ENCODE peak calls at places on chromosomes 12 and 14, in six cellular contexts. One of them, this sample, is unnamed.

GRCh38 chr12:26197832-26198231 is 2.5 kb downstream of the SSPN start:
- DNase-seq in GM04504: no peak
- DNase-seq in stimulated activated CD4-positive, alpha-beta T cell treated with anti-CD3 and anti-CD28 coated beads, Interleukin-15, amount 100 ng/mL, for 24 hours: no peak
- DNase-seq in CD4-positive, alpha-beta T cell: no peak
- DNase-seq in ACHN: no peak
- DNase-seq in activated T-cell treated with anti-CD3 and anti-CD28 coated beads for 1 hour: no peak
- DNase-seq in this sample: no peak

GRCh38 chr12:6241495-6241894 is 41.3 kb downstream of the CD9 start:
- DNase-seq in GM04504: no peak
- DNase-seq in stimulated activated CD4-positive, alpha-beta T cell treated with anti-CD3 and anti-CD28 coated beads, Interleukin-15, amount 100 ng/mL, for 24 hours: no peak
- DNase-seq in CD4-positive, alpha-beta T cell: no peak
- DNase-seq in ACHN: no peak
- DNase-seq in activated T-cell treated with anti-CD3 and anti-CD28 coated beads for 1 hour: no peak
- DNase-seq in this sample: no peak

GRCh38 chr14:68811161-68811560 is 18.3 kb upstream of the ZFP36L1 start:
- DNase-seq in GM04504: no peak
- DNase-seq in stimulated activated CD4-positive, alpha-beta T cell treated with anti-CD3 and anti-CD28 coated beads, Interleukin-15, amount 100 ng/mL, for 24 hours: no peak
- DNase-seq in CD4-positive, alpha-beta T cell: no peak
- DNase-seq in ACHN: no peak
- DNase-seq in activated T-cell treated with anti-CD3 and anti-CD28 coated beads for 1 hour: no peak
- DNase-seq in this sample: no peak

GRCh38 chr12:126998747-126999285 is 1268.2 kb upstream of the TMEM132C start:
- DNase-seq in GM04504: no peak
- DNase-seq in stimulated activated CD4-positive, alpha-beta T cell treated with anti-CD3 and anti-CD28 coated beads, Interleukin-15, amount 100 ng/mL, for 24 hours: no peak
- DNase-seq in CD4-positive, alpha-beta T cell: no peak
- DNase-seq in ACHN: no peak
- DNase-seq in activated T-cell treated with anti-CD3 and anti-CD28 coated beads for 1 hour: no peak
- DNase-seq in this sample: no peak

GRCh38 chr14:96617635-96618034 is 115.5 kb downstream of the PAPOLA start:
- DNase-seq in GM04504: no peak
- DNase-seq in stimulated activated CD4-positive, alpha-beta T cell treated with anti-CD3 and anti-CD28 coated beads, Interleukin-15, amount 100 ng/mL, for 24 hours: no peak
- DNase-seq in CD4-positive, alpha-beta T cell: no peak
- DNase-seq in ACHN: no peak
- DNase-seq in activated T-cell treated with anti-CD3 and anti-CD28 coated beads for 1 hour: no peak
- DNase-seq in this sample: no peak

GRCh38 chr14:34258318-34258717 is 203.7 kb downstream of the SPTSSA start:
- DNase-seq in GM04504: no peak
- DNase-seq in stimulated activated CD4-positive, alpha-beta T cell treated with anti-CD3 and anti-CD28 coated beads, Interleukin-15, amount 100 ng/mL, for 24 hours: no peak
- DNase-seq in CD4-positive, alpha-beta T cell: no peak
- DNase-seq in ACHN: no peak
- DNase-seq in activated T-cell treated with anti-CD3 and anti-CD28 coated beads for 1 hour: no peak
- DNase-seq in this sample: no peak

GRCh38 chr14:57390806-57391562 is 598 bp downstream of the NAA30 start:
- DNase-seq in GM04504: peak; percentile 12
- DNase-seq in stimulated activated CD4-positive, alpha-beta T cell treated with anti-CD3 and anti-CD28 coated beads, Interleukin-15, amount 100 ng/mL, for 24 hours: peak; percentile 49
- DNase-seq in CD4-positive, alpha-beta T cell: peak; percentile 28
- DNase-seq in ACHN: peak; percentile 25
- DNase-seq in activated T-cell treated with anti-CD3 and anti-CD28 coated beads for 1 hour: peak; percentile 16
- DNase-seq in this sample: no peak

GRCh38 chr14:30339311-30339901 is 219.6 kb upstream of the G2E3 start:
- DNase-seq in GM04504: no peak
- DNase-seq in stimulated activated CD4-positive, alpha-beta T cell treated with anti-CD3 and anti-CD28 coated beads, Interleukin-15, amount 100 ng/mL, for 24 hours: no peak
- DNase-seq in CD4-positive, alpha-beta T cell: no peak
- DNase-seq in ACHN: no peak
- DNase-seq in activated T-cell treated with anti-CD3 and anti-CD28 coated beads for 1 hour: no peak
- DNase-seq in this sample: no peak

GRCh38 chr14:39276579-39277114 is 42.9 kb downstream of the MIA2 start:
- DNase-seq in GM04504: no peak
- DNase-seq in stimulated activated CD4-positive, alpha-beta T cell treated with anti-CD3 and anti-CD28 coated beads, Interleukin-15, amount 100 ng/mL, for 24 hours: no peak
- DNase-seq in CD4-positive, alpha-beta T cell: no peak
- DNase-seq in ACHN: no peak
- DNase-seq in activated T-cell treated with anti-CD3 and anti-CD28 coated beads for 1 hour: no peak
- DNase-seq in this sample: no peak

GRCh38 chr12:56947633-56948535 is 9.5 kb downstream of the RDH16 start:
- DNase-seq in GM04504: no peak
- DNase-seq in stimulated activated CD4-positive, alpha-beta T cell treated with anti-CD3 and anti-CD28 coated beads, Interleukin-15, amount 100 ng/mL, for 24 hours: no peak
- DNase-seq in CD4-positive, alpha-beta T cell: no peak
- DNase-seq in ACHN: peak; percentile 30
- DNase-seq in activated T-cell treated with anti-CD3 and anti-CD28 coated beads for 1 hour: no peak
- DNase-seq in this sample: no peak

GRCh38 chr14:64137657-64138290 is 156.4 kb downstream of the ESR2 start:
- DNase-seq in GM04504: no peak
- DNase-seq in stimulated activated CD4-positive, alpha-beta T cell treated with anti-CD3 and anti-CD28 coated beads, Interleukin-15, amount 100 ng/mL, for 24 hours: no peak
- DNase-seq in CD4-positive, alpha-beta T cell: no peak
- DNase-seq in ACHN: peak; percentile 6
- DNase-seq in activated T-cell treated with anti-CD3 and anti-CD28 coated beads for 1 hour: no peak
- DNase-seq in this sample: no peak

GRCh38 chr12:89971880-89972279 is 263.2 kb upstream of the ATP2B1 start:
- DNase-seq in GM04504: no peak
- DNase-seq in stimulated activated CD4-positive, alpha-beta T cell treated with anti-CD3 and anti-CD28 coated beads, Interleukin-15, amount 100 ng/mL, for 24 hours: no peak
- DNase-seq in CD4-positive, alpha-beta T cell: no peak
- DNase-seq in ACHN: no peak
- DNase-seq in activated T-cell treated with anti-CD3 and anti-CD28 coated beads for 1 hour: no peak
- DNase-seq in this sample: no peak

GRCh38 chr14:55782166-55782565 is 202.2 kb downstream of the KTN1 start:
- DNase-seq in GM04504: no peak
- DNase-seq in stimulated activated CD4-positive, alpha-beta T cell treated with anti-CD3 and anti-CD28 coated beads, Interleukin-15, amount 100 ng/mL, for 24 hours: no peak
- DNase-seq in CD4-positive, alpha-beta T cell: no peak
- DNase-seq in ACHN: no peak
- DNase-seq in activated T-cell treated with anti-CD3 and anti-CD28 coated beads for 1 hour: no peak
- DNase-seq in this sample: no peak

GRCh38 chr12:74412607-74413230 is 124.9 kb upstream of the ATXN7L3B start:
- DNase-seq in GM04504: no peak
- DNase-seq in stimulated activated CD4-positive, alpha-beta T cell treated with anti-CD3 and anti-CD28 coated beads, Interleukin-15, amount 100 ng/mL, for 24 hours: no peak
- DNase-seq in CD4-positive, alpha-beta T cell: no peak
- DNase-seq in ACHN: peak; percentile 57
- DNase-seq in activated T-cell treated with anti-CD3 and anti-CD28 coated beads for 1 hour: no peak
- DNase-seq in this sample: no peak

GRCh38 chr14:37129047-37129446 is 43.4 kb downstream of the SLC25A21 start:
- DNase-seq in GM04504: no peak
- DNase-seq in stimulated activated CD4-positive, alpha-beta T cell treated with anti-CD3 and anti-CD28 coated beads, Interleukin-15, amount 100 ng/mL, for 24 hours: no peak
- DNase-seq in CD4-positive, alpha-beta T cell: no peak
- DNase-seq in ACHN: no peak
- DNase-seq in activated T-cell treated with anti-CD3 and anti-CD28 coated beads for 1 hour: no peak
- DNase-seq in this sample: no peak

GRCh38 chr12:40107803-40108620 is 2.1 kb upstream of the SLC2A13 start:
- DNase-seq in GM04504: no peak
- DNase-seq in stimulated activated CD4-positive, alpha-beta T cell treated with anti-CD3 and anti-CD28 coated beads, Interleukin-15, amount 100 ng/mL, for 24 hours: peak; percentile 66
- DNase-seq in CD4-positive, alpha-beta T cell: no peak
- DNase-seq in ACHN: no peak
- DNase-seq in activated T-cell treated with anti-CD3 and anti-CD28 coated beads for 1 hour: no peak
- DNase-seq in this sample: no peak

GRCh38 chr14:34000396-34000795 is 49.5 kb upstream of the EGLN3 start:
- DNase-seq in GM04504: no peak
- DNase-seq in stimulated activated CD4-positive, alpha-beta T cell treated with anti-CD3 and anti-CD28 coated beads, Interleukin-15, amount 100 ng/mL, for 24 hours: no peak
- DNase-seq in CD4-positive, alpha-beta T cell: no peak
- DNase-seq in ACHN: no peak
- DNase-seq in activated T-cell treated with anti-CD3 and anti-CD28 coated beads for 1 hour: no peak
- DNase-seq in this sample: no peak

GRCh38 chr14:76349993-76350392 is 25.9 kb upstream of the ESRRB start:
- DNase-seq in GM04504: no peak
- DNase-seq in stimulated activated CD4-positive, alpha-beta T cell treated with anti-CD3 and anti-CD28 coated beads, Interleukin-15, amount 100 ng/mL, for 24 hours: no peak
- DNase-seq in CD4-positive, alpha-beta T cell: no peak
- DNase-seq in ACHN: no peak
- DNase-seq in activated T-cell treated with anti-CD3 and anti-CD28 coated beads for 1 hour: no peak
- DNase-seq in this sample: no peak

GRCh38 chr14:93970589-93970966 is 5.8 kb downstream of the ASB2 start:
- DNase-seq in GM04504: no peak
- DNase-seq in stimulated activated CD4-positive, alpha-beta T cell treated with anti-CD3 and anti-CD28 coated beads, Interleukin-15, amount 100 ng/mL, for 24 hours: peak; percentile 76
- DNase-seq in CD4-positive, alpha-beta T cell: peak; percentile 62
- DNase-seq in ACHN: peak; percentile 56
- DNase-seq in activated T-cell treated with anti-CD3 and anti-CD28 coated beads for 1 hour: peak; percentile 55
- DNase-seq in this sample: no peak

GRCh38 chr14:102594514-102595175 is 2.2 kb downstream of the RCOR1 start:
- DNase-seq in GM04504: no peak
- DNase-seq in stimulated activated CD4-positive, alpha-beta T cell treated with anti-CD3 and anti-CD28 coated beads, Interleukin-15, amount 100 ng/mL, for 24 hours: peak; percentile 79
- DNase-seq in CD4-positive, alpha-beta T cell: peak; percentile 21
- DNase-seq in ACHN: peak; percentile 69
- DNase-seq in activated T-cell treated with anti-CD3 and anti-CD28 coated beads for 1 hour: peak; percentile 41
- DNase-seq in this sample: peak; percentile 29

GRCh38 chr12:100403446-100403845 is 46.6 kb downstream of the SLC17A8 start:
- DNase-seq in GM04504: no peak
- DNase-seq in stimulated activated CD4-positive, alpha-beta T cell treated with anti-CD3 and anti-CD28 coated beads, Interleukin-15, amount 100 ng/mL, for 24 hours: no peak
- DNase-seq in CD4-positive, alpha-beta T cell: no peak
- DNase-seq in ACHN: no peak
- DNase-seq in activated T-cell treated with anti-CD3 and anti-CD28 coated beads for 1 hour: no peak
- DNase-seq in this sample: no peak

GRCh38 chr12:57548488-57548887 is 1.4 kb upstream of the KIF5A start:
- DNase-seq in GM04504: no peak
- DNase-seq in stimulated activated CD4-positive, alpha-beta T cell treated with anti-CD3 and anti-CD28 coated beads, Interleukin-15, amount 100 ng/mL, for 24 hours: no peak
- DNase-seq in CD4-positive, alpha-beta T cell: no peak
- DNase-seq in ACHN: no peak
- DNase-seq in activated T-cell treated with anti-CD3 and anti-CD28 coated beads for 1 hour: no peak
- DNase-seq in this sample: no peak

GRCh38 chr14:91280129-91280528 is 35.6 kb upstream of the GPR68 start:
- DNase-seq in GM04504: no peak
- DNase-seq in stimulated activated CD4-positive, alpha-beta T cell treated with anti-CD3 and anti-CD28 coated beads, Interleukin-15, amount 100 ng/mL, for 24 hours: no peak
- DNase-seq in CD4-positive, alpha-beta T cell: no peak
- DNase-seq in ACHN: no peak
- DNase-seq in activated T-cell treated with anti-CD3 and anti-CD28 coated beads for 1 hour: no peak
- DNase-seq in this sample: no peak

GRCh38 chr12:26101833-26102232 is 23.0 kb downstream of the BHLHE41 start:
- DNase-seq in GM04504: no peak
- DNase-seq in stimulated activated CD4-positive, alpha-beta T cell treated with anti-CD3 and anti-CD28 coated beads, Interleukin-15, amount 100 ng/mL, for 24 hours: no peak
- DNase-seq in CD4-positive, alpha-beta T cell: no peak
- DNase-seq in ACHN: no peak
- DNase-seq in activated T-cell treated with anti-CD3 and anti-CD28 coated beads for 1 hour: no peak
- DNase-seq in this sample: no peak

GRCh38 chr14:104506461-104507253 is 72.9 kb upstream of the C14orf180 start:
- DNase-seq in GM04504: no peak
- DNase-seq in stimulated activated CD4-positive, alpha-beta T cell treated with anti-CD3 and anti-CD28 coated beads, Interleukin-15, amount 100 ng/mL, for 24 hours: no peak
- DNase-seq in CD4-positive, alpha-beta T cell: no peak
- DNase-seq in ACHN: no peak
- DNase-seq in activated T-cell treated with anti-CD3 and anti-CD28 coated beads for 1 hour: no peak
- DNase-seq in this sample: no peak

GRCh38 chr12:76018111-76018510 is 13.5 kb downstream of the PHLDA1 start:
- DNase-seq in GM04504: no peak
- DNase-seq in stimulated activated CD4-positive, alpha-beta T cell treated with anti-CD3 and anti-CD28 coated beads, Interleukin-15, amount 100 ng/mL, for 24 hours: no peak
- DNase-seq in CD4-positive, alpha-beta T cell: no peak
- DNase-seq in ACHN: no peak
- DNase-seq in activated T-cell treated with anti-CD3 and anti-CD28 coated beads for 1 hour: no peak
- DNase-seq in this sample: peak; percentile 71

GRCh38 chr12:106118-106561 is 39.6 kb downstream of the IQSEC3 start:
- DNase-seq in GM04504: no peak
- DNase-seq in stimulated activated CD4-positive, alpha-beta T cell treated with anti-CD3 and anti-CD28 coated beads, Interleukin-15, amount 100 ng/mL, for 24 hours: no peak
- DNase-seq in CD4-positive, alpha-beta T cell: no peak
- DNase-seq in ACHN: no peak
- DNase-seq in activated T-cell treated with anti-CD3 and anti-CD28 coated beads for 1 hour: no peak
- DNase-seq in this sample: no peak

GRCh38 chr12:132637811-132638210 is 19.2 kb downstream of the P2RX2 start:
- DNase-seq in GM04504: no peak
- DNase-seq in stimulated activated CD4-positive, alpha-beta T cell treated with anti-CD3 and anti-CD28 coated beads, Interleukin-15, amount 100 ng/mL, for 24 hours: no peak
- DNase-seq in CD4-positive, alpha-beta T cell: no peak
- DNase-seq in ACHN: no peak
- DNase-seq in activated T-cell treated with anti-CD3 and anti-CD28 coated beads for 1 hour: no peak
- DNase-seq in this sample: no peak

GRCh38 chr14:73250781-73251500 is 13.6 kb downstream of the PAPLN start:
- DNase-seq in GM04504: no peak
- DNase-seq in stimulated activated CD4-positive, alpha-beta T cell treated with anti-CD3 and anti-CD28 coated beads, Interleukin-15, amount 100 ng/mL, for 24 hours: no peak
- DNase-seq in CD4-positive, alpha-beta T cell: no peak
- DNase-seq in ACHN: no peak
- DNase-seq in activated T-cell treated with anti-CD3 and anti-CD28 coated beads for 1 hour: no peak
- DNase-seq in this sample: no peak

GRCh38 chr14:92443167-92443566 is 70.4 kb upstream of the RIN3 start:
- DNase-seq in GM04504: no peak
- DNase-seq in stimulated activated CD4-positive, alpha-beta T cell treated with anti-CD3 and anti-CD28 coated beads, Interleukin-15, amount 100 ng/mL, for 24 hours: no peak
- DNase-seq in CD4-positive, alpha-beta T cell: no peak
- DNase-seq in ACHN: no peak
- DNase-seq in activated T-cell treated with anti-CD3 and anti-CD28 coated beads for 1 hour: no peak
- DNase-seq in this sample: no peak

GRCh38 chr14:96002511-96002884 is 36.7 kb upstream of the C14orf132 start:
- DNase-seq in GM04504: no peak
- DNase-seq in stimulated activated CD4-positive, alpha-beta T cell treated with anti-CD3 and anti-CD28 coated beads, Interleukin-15, amount 100 ng/mL, for 24 hours: no peak
- DNase-seq in CD4-positive, alpha-beta T cell: no peak
- DNase-seq in ACHN: no peak
- DNase-seq in activated T-cell treated with anti-CD3 and anti-CD28 coated beads for 1 hour: no peak
- DNase-seq in this sample: no peak

GRCh38 chr12:126084480-126084879 is 1019.2 kb downstream of the AACS start:
- DNase-seq in GM04504: no peak
- DNase-seq in stimulated activated CD4-positive, alpha-beta T cell treated with anti-CD3 and anti-CD28 coated beads, Interleukin-15, amount 100 ng/mL, for 24 hours: no peak
- DNase-seq in CD4-positive, alpha-beta T cell: no peak
- DNase-seq in ACHN: no peak
- DNase-seq in activated T-cell treated with anti-CD3 and anti-CD28 coated beads for 1 hour: no peak
- DNase-seq in this sample: peak; percentile 8

This sample was measured in RCC 7860.